ENCODE peak calls at places on chromosomes 7 and 10, in nine cellular contexts. One of them, this sample, is unnamed. For H3K4me1, the result is how much of the 10 kb centered on the place peaks cover.

GRCh38 chr10:107834706-107835105 is 670.2 kb upstream of the SORCS1 start:
- DNase-seq in aorta: no peak
- DNase-seq in mucosa of descending colon: no peak
- DNase-seq in CD8-positive, alpha-beta memory T cell: no peak
- DNase-seq in BE2C: no peak
- DNase-seq in CD4-positive, CD25-positive, alpha-beta regulatory T cell: no peak
- DNase-seq in HCT116: no peak
- DNase-seq in right lobe of liver: no peak
- DNase-seq in psoas muscle: no peak
- DNase-seq in this sample: no peak

GRCh38 chr7:69173341-69173740 is 424.9 kb upstream of the AUTS2 start:
- DNase-seq in aorta: no peak
- DNase-seq in mucosa of descending colon: no peak
- DNase-seq in CD8-positive, alpha-beta memory T cell: no peak
- DNase-seq in BE2C: no peak
- DNase-seq in CD4-positive, CD25-positive, alpha-beta regulatory T cell: no peak
- DNase-seq in HCT116: no peak
- DNase-seq in right lobe of liver: no peak
- DNase-seq in psoas muscle: no peak
- DNase-seq in this sample: no peak

GRCh38 chr7:102284891-102285540 is 1.7 kb upstream of the SH2B2 start:
- DNase-seq in aorta: peak
- DNase-seq in mucosa of descending colon: peak
- DNase-seq in CD8-positive, alpha-beta memory T cell: no peak
- DNase-seq in BE2C: peak
- DNase-seq in CD4-positive, CD25-positive, alpha-beta regulatory T cell: no peak
- DNase-seq in HCT116: no peak
- DNase-seq in right lobe of liver: peak
- DNase-seq in psoas muscle: peak
- DNase-seq in this sample: peak

GRCh38 chr7:27533777-27534176 is 128.9 kb downstream of the HIBADH start:
- DNase-seq in aorta: no peak
- DNase-seq in mucosa of descending colon: no peak
- DNase-seq in CD8-positive, alpha-beta memory T cell: no peak
- DNase-seq in BE2C: no peak
- DNase-seq in CD4-positive, CD25-positive, alpha-beta regulatory T cell: no peak
- DNase-seq in HCT116: no peak
- DNase-seq in right lobe of liver: no peak
- DNase-seq in psoas muscle: no peak
- DNase-seq in this sample: no peak

GRCh38 chr7:15839415-15840100 is 153.1 kb upstream of the MEOX2 start:
- DNase-seq in aorta: peak
- DNase-seq in mucosa of descending colon: no peak
- DNase-seq in CD8-positive, alpha-beta memory T cell: no peak
- DNase-seq in BE2C: peak
- DNase-seq in CD4-positive, CD25-positive, alpha-beta regulatory T cell: no peak
- DNase-seq in HCT116: no peak
- DNase-seq in right lobe of liver: peak
- DNase-seq in psoas muscle: peak
- DNase-seq in this sample: peak

GRCh38 chr10:127150136-127150535 is 46.3 kb downstream of the INSYN2A start:
- DNase-seq in aorta: no peak
- DNase-seq in mucosa of descending colon: no peak
- DNase-seq in CD8-positive, alpha-beta memory T cell: no peak
- DNase-seq in BE2C: no peak
- DNase-seq in CD4-positive, CD25-positive, alpha-beta regulatory T cell: no peak
- DNase-seq in HCT116: peak
- DNase-seq in right lobe of liver: no peak
- DNase-seq in psoas muscle: no peak
- DNase-seq in this sample: no peak

GRCh38 chr10:103105462-103105861 is 87.6 kb downstream of the NT5C2 start:
- DNase-seq in aorta: no peak
- DNase-seq in mucosa of descending colon: no peak
- DNase-seq in CD8-positive, alpha-beta memory T cell: no peak
- DNase-seq in BE2C: no peak
- DNase-seq in CD4-positive, CD25-positive, alpha-beta regulatory T cell: no peak
- DNase-seq in HCT116: no peak
- DNase-seq in right lobe of liver: no peak
- DNase-seq in psoas muscle: no peak
- DNase-seq in this sample: no peak

GRCh38 chr10:102919992-102920736 is 2.1 kb downstream of the CNNM2 start:
- DNase-seq in aorta: no peak
- DNase-seq in mucosa of descending colon: no peak
- DNase-seq in CD8-positive, alpha-beta memory T cell: no peak
- DNase-seq in BE2C: no peak
- DNase-seq in CD4-positive, CD25-positive, alpha-beta regulatory T cell: no peak
- DNase-seq in HCT116: no peak
- DNase-seq in right lobe of liver: no peak
- DNase-seq in psoas muscle: no peak
- DNase-seq in this sample: no peak

GRCh38 chr7:55731931-55732330 is 130.6 kb downstream of the SEPTIN14 start:
- DNase-seq in aorta: no peak
- DNase-seq in mucosa of descending colon: no peak
- DNase-seq in CD8-positive, alpha-beta memory T cell: no peak
- DNase-seq in BE2C: no peak
- DNase-seq in CD4-positive, CD25-positive, alpha-beta regulatory T cell: no peak
- DNase-seq in HCT116: no peak
- DNase-seq in right lobe of liver: no peak
- DNase-seq in psoas muscle: no peak
- DNase-seq in this sample: no peak

GRCh38 chr7:44391746-44392617 is 66.6 kb upstream of the CAMK2B start:
- DNase-seq in aorta: no peak
- DNase-seq in mucosa of descending colon: no peak
- DNase-seq in CD8-positive, alpha-beta memory T cell: no peak
- DNase-seq in BE2C: no peak
- DNase-seq in CD4-positive, CD25-positive, alpha-beta regulatory T cell: no peak
- DNase-seq in HCT116: no peak
- DNase-seq in right lobe of liver: no peak
- DNase-seq in psoas muscle: no peak
- DNase-seq in this sample: no peak

GRCh38 chr7:25282194-25282593 is 53.9 kb upstream of the NPVF start:
- DNase-seq in aorta: no peak
- DNase-seq in mucosa of descending colon: peak
- DNase-seq in CD8-positive, alpha-beta memory T cell: no peak
- DNase-seq in BE2C: no peak
- DNase-seq in CD4-positive, CD25-positive, alpha-beta regulatory T cell: no peak
- DNase-seq in HCT116: no peak
- DNase-seq in right lobe of liver: no peak
- DNase-seq in psoas muscle: no peak
- DNase-seq in this sample: no peak

GRCh38 chr10:127738512-127739424 is 1.8 kb downstream of the FOXI2 start:
- DNase-seq in aorta: no peak
- DNase-seq in mucosa of descending colon: no peak
- DNase-seq in CD8-positive, alpha-beta memory T cell: no peak
- DNase-seq in BE2C: no peak
- DNase-seq in CD4-positive, CD25-positive, alpha-beta regulatory T cell: no peak
- DNase-seq in HCT116: no peak
- DNase-seq in right lobe of liver: no peak
- DNase-seq in psoas muscle: no peak
- DNase-seq in this sample: no peak

GRCh38 chr10:3683560-3683959 is 101.4 kb downstream of the KLF6 start:
- DNase-seq in aorta: no peak
- DNase-seq in mucosa of descending colon: no peak
- DNase-seq in CD8-positive, alpha-beta memory T cell: no peak
- DNase-seq in BE2C: no peak
- DNase-seq in CD4-positive, CD25-positive, alpha-beta regulatory T cell: no peak
- DNase-seq in HCT116: no peak
- DNase-seq in right lobe of liver: no peak
- DNase-seq in psoas muscle: no peak
- DNase-seq in this sample: no peak

GRCh38 chr10:37734971-37735370 is 122.4 kb downstream of the ZNF248 start:
- DNase-seq in aorta: no peak
- DNase-seq in mucosa of descending colon: no peak
- DNase-seq in CD8-positive, alpha-beta memory T cell: no peak
- DNase-seq in BE2C: no peak
- DNase-seq in CD4-positive, CD25-positive, alpha-beta regulatory T cell: no peak
- DNase-seq in HCT116: peak
- DNase-seq in right lobe of liver: no peak
- DNase-seq in psoas muscle: no peak
- DNase-seq in this sample: no peak

GRCh38 chr7:33649476-33650441 is 255.6 kb upstream of the BMPER start:
- DNase-seq in aorta: no peak
- DNase-seq in mucosa of descending colon: peak
- DNase-seq in CD8-positive, alpha-beta memory T cell: no peak
- DNase-seq in BE2C: no peak
- DNase-seq in CD4-positive, CD25-positive, alpha-beta regulatory T cell: no peak
- DNase-seq in HCT116: no peak
- DNase-seq in right lobe of liver: no peak
- DNase-seq in psoas muscle: no peak
- DNase-seq in this sample: no peak

GRCh38 chr7:44063547-44063893 is 1.8 kb downstream of the PGAM2 start:
- DNase-seq in aorta: no peak
- DNase-seq in mucosa of descending colon: no peak
- DNase-seq in CD8-positive, alpha-beta memory T cell: no peak
- DNase-seq in BE2C: peak
- DNase-seq in CD4-positive, CD25-positive, alpha-beta regulatory T cell: no peak
- DNase-seq in HCT116: no peak
- DNase-seq in right lobe of liver: no peak
- DNase-seq in psoas muscle: peak
- DNase-seq in this sample: peak

GRCh38 chr7:91285966-91286365 is 21.7 kb downstream of the FZD1 start:
- DNase-seq in aorta: no peak
- DNase-seq in mucosa of descending colon: no peak
- DNase-seq in CD8-positive, alpha-beta memory T cell: no peak
- DNase-seq in BE2C: no peak
- DNase-seq in CD4-positive, CD25-positive, alpha-beta regulatory T cell: no peak
- DNase-seq in HCT116: no peak
- DNase-seq in right lobe of liver: no peak
- DNase-seq in psoas muscle: no peak
- DNase-seq in this sample: no peak

GRCh38 chr7:129703751-129704150 is 92.2 kb downstream of the NRF1 start:
- DNase-seq in aorta: no peak
- DNase-seq in mucosa of descending colon: no peak
- DNase-seq in CD8-positive, alpha-beta memory T cell: no peak
- DNase-seq in BE2C: no peak
- DNase-seq in CD4-positive, CD25-positive, alpha-beta regulatory T cell: no peak
- DNase-seq in HCT116: no peak
- DNase-seq in right lobe of liver: no peak
- DNase-seq in psoas muscle: no peak
- DNase-seq in this sample: no peak

GRCh38 chr7:150361807-150362621 is 6.6 kb upstream of the REPIN1 start:
- DNase-seq in aorta: no peak
- DNase-seq in mucosa of descending colon: no peak
- DNase-seq in CD8-positive, alpha-beta memory T cell: no peak
- DNase-seq in BE2C: no peak
- DNase-seq in CD4-positive, CD25-positive, alpha-beta regulatory T cell: no peak
- DNase-seq in HCT116: no peak
- DNase-seq in right lobe of liver: no peak
- DNase-seq in psoas muscle: no peak
- DNase-seq in this sample: no peak
- H3K4me1 ChIP-seq in aorta: under half
- H3K4me1 ChIP-seq in mucosa of descending colon: under half
- H3K4me1 ChIP-seq in CD8-positive, alpha-beta memory T cell: under half
- H3K4me1 ChIP-seq in BE2C: under half
- H3K4me1 ChIP-seq in CD4-positive, CD25-positive, alpha-beta regulatory T cell: under half
- H3K4me1 ChIP-seq in HCT116: under half
- H3K4me1 ChIP-seq in right lobe of liver: under half
- H3K4me1 ChIP-seq in psoas muscle: under half
- H3K4me1 ChIP-seq in this sample: under half

GRCh38 chr10:71241899-71242620 is 29.7 kb downstream of the UNC5B start:
- DNase-seq in aorta: peak
- DNase-seq in mucosa of descending colon: peak
- DNase-seq in CD8-positive, alpha-beta memory T cell: no peak
- DNase-seq in BE2C: peak
- DNase-seq in CD4-positive, CD25-positive, alpha-beta regulatory T cell: no peak
- DNase-seq in HCT116: no peak
- DNase-seq in right lobe of liver: no peak
- DNase-seq in psoas muscle: no peak
- DNase-seq in this sample: no peak
- H3K4me1 ChIP-seq in aorta: under half
- H3K4me1 ChIP-seq in mucosa of descending colon: under half
- H3K4me1 ChIP-seq in CD8-positive, alpha-beta memory T cell: under half
- H3K4me1 ChIP-seq in BE2C: half or more
- H3K4me1 ChIP-seq in CD4-positive, CD25-positive, alpha-beta regulatory T cell: under half
- H3K4me1 ChIP-seq in HCT116: under half
- H3K4me1 ChIP-seq in right lobe of liver: under half
- H3K4me1 ChIP-seq in psoas muscle: under half
- H3K4me1 ChIP-seq in this sample: half or more

DNA sequence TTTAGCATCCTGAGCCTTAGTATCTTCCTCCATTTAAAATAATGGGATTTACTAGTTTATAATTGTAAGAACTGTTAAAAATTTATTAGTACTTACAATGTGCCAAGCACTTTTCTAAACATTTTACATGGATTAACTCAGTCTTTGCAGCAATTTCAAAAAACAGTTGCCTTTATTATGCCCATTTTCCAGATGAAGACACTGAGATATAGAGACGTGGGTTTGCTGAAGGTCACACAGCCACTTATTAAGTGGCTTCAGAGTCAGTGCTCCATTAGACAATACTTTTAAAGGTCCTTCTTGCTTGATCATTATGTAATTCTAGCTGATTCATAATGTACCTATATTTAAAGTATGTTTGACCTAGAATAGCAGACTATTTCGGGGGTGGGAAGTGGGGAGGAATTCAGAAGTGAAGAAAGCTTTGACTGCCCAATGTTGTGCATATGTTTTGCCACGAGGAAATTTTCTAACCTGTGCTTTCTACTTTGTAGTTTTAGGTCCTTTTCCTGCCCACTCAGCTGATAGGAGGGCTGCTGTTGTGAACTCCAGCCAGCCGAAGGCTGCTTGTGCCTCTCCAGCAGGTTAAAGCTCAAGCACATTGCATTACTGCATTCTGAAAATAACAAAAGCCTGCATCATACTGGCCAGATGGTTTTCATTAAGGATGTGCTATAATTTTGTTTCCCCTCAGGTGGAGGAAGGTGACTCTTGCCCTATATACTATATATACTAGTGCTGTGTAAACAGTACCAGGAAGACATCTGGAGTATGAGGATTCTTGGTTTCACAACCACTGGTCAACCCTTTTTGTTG is 4.3 kb downstream of the PLEKHA8 start:
- DNase-seq in aorta: no peak
- DNase-seq in mucosa of descending colon: no peak
- DNase-seq in CD8-positive, alpha-beta memory T cell: no peak
- DNase-seq in BE2C: no peak
- DNase-seq in CD4-positive, CD25-positive, alpha-beta regulatory T cell: no peak
- DNase-seq in HCT116: no peak
- DNase-seq in right lobe of liver: no peak
- DNase-seq in psoas muscle: no peak
- DNase-seq in this sample: no peak
- H3K4me1 ChIP-seq in aorta: under half
- H3K4me1 ChIP-seq in mucosa of descending colon: under half
- H3K4me1 ChIP-seq in CD8-positive, alpha-beta memory T cell: under half
- H3K4me1 ChIP-seq in BE2C: under half
- H3K4me1 ChIP-seq in CD4-positive, CD25-positive, alpha-beta regulatory T cell: under half
- H3K4me1 ChIP-seq in HCT116: under half
- H3K4me1 ChIP-seq in right lobe of liver: under half
- H3K4me1 ChIP-seq in psoas muscle: under half
- H3K4me1 ChIP-seq in this sample: under half

DNA sequence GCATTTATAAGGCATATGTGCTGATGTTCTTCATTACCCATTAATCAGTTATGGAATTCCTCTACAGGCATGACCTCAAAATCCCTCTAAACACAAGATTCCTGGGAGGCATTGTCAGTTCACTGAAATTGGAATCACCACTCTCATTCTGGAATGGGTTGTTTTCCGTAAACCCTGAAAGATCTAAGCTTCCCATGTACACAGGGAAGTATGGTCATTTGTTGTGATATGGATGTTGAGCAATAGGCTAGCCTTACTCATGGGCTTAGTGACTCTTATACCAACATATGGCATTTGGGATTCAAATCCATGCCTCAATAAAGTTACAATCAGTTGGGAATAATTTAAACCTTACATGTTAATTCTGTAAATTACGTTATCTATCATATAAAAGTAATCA is 258.0 kb downstream of the XPNPEP1 start:
- DNase-seq in aorta: no peak
- DNase-seq in mucosa of descending colon: no peak
- DNase-seq in CD8-positive, alpha-beta memory T cell: no peak
- DNase-seq in BE2C: no peak
- DNase-seq in CD4-positive, CD25-positive, alpha-beta regulatory T cell: no peak
- DNase-seq in HCT116: no peak
- DNase-seq in right lobe of liver: no peak
- DNase-seq in psoas muscle: no peak
- DNase-seq in this sample: no peak
- H3K4me1 ChIP-seq in aorta: under half
- H3K4me1 ChIP-seq in mucosa of descending colon: under half
- H3K4me1 ChIP-seq in CD8-positive, alpha-beta memory T cell: under half
- H3K4me1 ChIP-seq in BE2C: under half
- H3K4me1 ChIP-seq in CD4-positive, CD25-positive, alpha-beta regulatory T cell: under half
- H3K4me1 ChIP-seq in HCT116: under half
- H3K4me1 ChIP-seq in right lobe of liver: under half
- H3K4me1 ChIP-seq in psoas muscle: under half
- H3K4me1 ChIP-seq in this sample: under half